ENCODE peak calls at places on chromosomes 6 and 20, in nine cellular contexts. One of them, this sample, is unnamed.
A peak's percentile ranks its signal among the peaks of the same experiment; 100 is the strongest.

GRCh38 chr20:61308171-61308795 is 56.2 kb downstream of the CDH4 start:
- DNase-seq in brain microvascular endothelial cell: no peak
- DNase-seq in fibroblast of lung: no peak
- DNase-seq in breast epithelium: no peak
- DNase-seq in left lung: no peak
- DNase-seq in endodermal cell: no peak
- DNase-seq in AG04450: no peak
- DNase-seq in A673: no peak
- DNase-seq in GM23338: no peak
- DNase-seq in this sample: no peak

GRCh38 chr6:111441678-111442243 is 41.3 kb downstream of the REV3L start:
- DNase-seq in GM23338: no peak
- DNase-seq in AG04450: no peak
- DNase-seq in left lung: no peak
- DNase-seq in endodermal cell: no peak
- DNase-seq in breast epithelium: no peak
- DNase-seq in fibroblast of lung: no peak
- DNase-seq in A673: no peak
- DNase-seq in brain microvascular endothelial cell: no peak
- DNase-seq in this sample: no peak

GRCh38 chr20:24935140-24935539 is 13.9 kb upstream of the CST7 start:
- DNase-seq in GM23338: no peak
- DNase-seq in endodermal cell: no peak
- DNase-seq in AG04450: no peak
- DNase-seq in left lung: no peak
- DNase-seq in breast epithelium: peak; percentile 13
- DNase-seq in brain microvascular endothelial cell: no peak
- DNase-seq in A673: no peak
- DNase-seq in fibroblast of lung: no peak
- DNase-seq in this sample: no peak

GRCh38 chr6:14584450-14584849 is 466.9 kb downstream of the CD83 start:
- DNase-seq in A673: no peak
- DNase-seq in fibroblast of lung: peak; percentile 15
- DNase-seq in AG04450: no peak
- DNase-seq in breast epithelium: no peak
- DNase-seq in brain microvascular endothelial cell: no peak
- DNase-seq in endodermal cell: no peak
- DNase-seq in left lung: no peak
- DNase-seq in GM23338: no peak
- DNase-seq in this sample: peak; percentile 39

GRCh38 chr20:20426472-20426907 is 58.6 kb downstream of the INSM1 start:
- DNase-seq in brain microvascular endothelial cell: no peak
- DNase-seq in breast epithelium: no peak
- DNase-seq in left lung: no peak
- DNase-seq in AG04450: no peak
- DNase-seq in fibroblast of lung: no peak
- DNase-seq in endodermal cell: no peak
- DNase-seq in A673: no peak
- DNase-seq in GM23338: no peak
- DNase-seq in this sample: no peak

GRCh38 chr20:59145926-59146800 is 17.5 kb upstream of the ZNF831 start:
- DNase-seq in endodermal cell: no peak
- DNase-seq in fibroblast of lung: no peak
- DNase-seq in left lung: no peak
- DNase-seq in brain microvascular endothelial cell: no peak
- DNase-seq in breast epithelium: peak; percentile 4
- DNase-seq in A673: no peak
- DNase-seq in GM23338: no peak
- DNase-seq in AG04450: no peak
- DNase-seq in this sample: no peak

GRCh38 chr6:55632953-55633352 is 54.0 kb upstream of the HMGCLL1 start:
- DNase-seq in A673: no peak
- DNase-seq in fibroblast of lung: peak; percentile 61
- DNase-seq in breast epithelium: no peak
- DNase-seq in brain microvascular endothelial cell: no peak
- DNase-seq in AG04450: no peak
- DNase-seq in GM23338: no peak
- DNase-seq in endodermal cell: no peak
- DNase-seq in left lung: no peak
- DNase-seq in this sample: peak; percentile 13

GRCh38 chr6:17601389-17601703 is 1.2 kb downstream of the FAM8A1 start:
- DNase-seq in brain microvascular endothelial cell: no peak
- DNase-seq in A673: peak; percentile 13
- DNase-seq in endodermal cell: no peak
- DNase-seq in left lung: no peak
- DNase-seq in fibroblast of lung: peak; percentile 5
- DNase-seq in AG04450: no peak
- DNase-seq in breast epithelium: no peak
- DNase-seq in GM23338: no peak
- DNase-seq in this sample: peak; percentile 11

GRCh38 chr6:84549912-84550311 is 214.5 kb downstream of the TBX18 start:
- DNase-seq in breast epithelium: no peak
- DNase-seq in endodermal cell: peak; percentile 80
- DNase-seq in brain microvascular endothelial cell: no peak
- DNase-seq in A673: no peak
- DNase-seq in AG04450: no peak
- DNase-seq in fibroblast of lung: no peak
- DNase-seq in GM23338: peak; percentile 57
- DNase-seq in left lung: no peak
- DNase-seq in this sample: peak; percentile 34

GRCh38 chr6:22737331-22737730 is 168.0 kb downstream of the HDGFL1 start:
- DNase-seq in AG04450: no peak
- DNase-seq in fibroblast of lung: peak; percentile 70
- DNase-seq in left lung: no peak
- DNase-seq in breast epithelium: peak; percentile 17
- DNase-seq in brain microvascular endothelial cell: peak; percentile 51
- DNase-seq in endodermal cell: peak; percentile 91
- DNase-seq in A673: peak; percentile 65
- DNase-seq in GM23338: peak; percentile 86
- DNase-seq in this sample: peak; percentile 83

GRCh38 chr20:37994512-37994911 is 38.7 kb downstream of the TTI1 start:
- DNase-seq in AG04450: peak; percentile 23
- DNase-seq in A673: no peak
- DNase-seq in brain microvascular endothelial cell: peak; percentile 50
- DNase-seq in GM23338: no peak
- DNase-seq in breast epithelium: no peak
- DNase-seq in fibroblast of lung: peak; percentile 60
- DNase-seq in left lung: no peak
- DNase-seq in endodermal cell: no peak
- DNase-seq in this sample: peak; percentile 92

GRCh38 chr6:37006793-37007339 is 1.4 kb downstream of the FGD2 start:
- DNase-seq in left lung: no peak
- DNase-seq in AG04450: no peak
- DNase-seq in breast epithelium: no peak
- DNase-seq in endodermal cell: peak; percentile 21
- DNase-seq in fibroblast of lung: no peak
- DNase-seq in A673: no peak
- DNase-seq in brain microvascular endothelial cell: no peak
- DNase-seq in GM23338: no peak
- DNase-seq in this sample: no peak

GRCh38 chr6:108806669-108807068 is 41.6 kb upstream of the ARMC2 start:
- DNase-seq in AG04450: no peak
- DNase-seq in brain microvascular endothelial cell: no peak
- DNase-seq in left lung: no peak
- DNase-seq in fibroblast of lung: no peak
- DNase-seq in GM23338: no peak
- DNase-seq in breast epithelium: no peak
- DNase-seq in A673: no peak
- DNase-seq in endodermal cell: no peak
- DNase-seq in this sample: no peak

GRCh38 chr6:32679501-32679900 is 13.0 kb upstream of the HLA-DQB1 start:
- DNase-seq in breast epithelium: no peak
- DNase-seq in left lung: no peak
- DNase-seq in A673: no peak
- DNase-seq in AG04450: no peak
- DNase-seq in brain microvascular endothelial cell: no peak
- DNase-seq in endodermal cell: no peak
- DNase-seq in fibroblast of lung: no peak
- DNase-seq in GM23338: no peak
- DNase-seq in this sample: no peak

GRCh38 chr6:112881027-112881426 is 533.9 kb downstream of the RFPL4B start:
- DNase-seq in brain microvascular endothelial cell: peak; percentile 72
- DNase-seq in fibroblast of lung: peak; percentile 48
- DNase-seq in breast epithelium: no peak
- DNase-seq in GM23338: no peak
- DNase-seq in left lung: no peak
- DNase-seq in endodermal cell: no peak
- DNase-seq in AG04450: peak; percentile 29
- DNase-seq in A673: no peak
- DNase-seq in this sample: peak; percentile 67

GRCh38 chr6:79188885-79189505 is 45.5 kb downstream of the HMGN3 start:
- DNase-seq in brain microvascular endothelial cell: no peak
- DNase-seq in endodermal cell: no peak
- DNase-seq in fibroblast of lung: no peak
- DNase-seq in GM23338: peak; percentile 29
- DNase-seq in AG04450: no peak
- DNase-seq in breast epithelium: peak; percentile 68
- DNase-seq in left lung: no peak
- DNase-seq in A673: no peak
- DNase-seq in this sample: no peak

GRCh38 chr20:54148947-54149764 is 24.6 kb downstream of the CYP24A1 start:
- DNase-seq in fibroblast of lung: no peak
- DNase-seq in left lung: no peak
- DNase-seq in GM23338: peak; percentile 31
- DNase-seq in endodermal cell: no peak
- DNase-seq in AG04450: no peak
- DNase-seq in A673: no peak
- DNase-seq in breast epithelium: peak; percentile 40
- DNase-seq in brain microvascular endothelial cell: no peak
- DNase-seq in this sample: no peak

GRCh38 chr6:169251371-169251802 is 2.3 kb downstream of the THBS2 start:
- DNase-seq in brain microvascular endothelial cell: no peak
- DNase-seq in left lung: no peak
- DNase-seq in A673: no peak
- DNase-seq in fibroblast of lung: peak; percentile 11
- DNase-seq in AG04450: no peak
- DNase-seq in GM23338: peak; percentile 66
- DNase-seq in breast epithelium: no peak
- DNase-seq in endodermal cell: peak; percentile 59
- DNase-seq in this sample: no peak

GRCh38 chr6:39792501-39793450 is 600 bp downstream of the DAAM2 start:
- DNase-seq in GM23338: peak; percentile 31
- DNase-seq in brain microvascular endothelial cell: no peak
- DNase-seq in A673: no peak
- DNase-seq in AG04450: no peak
- DNase-seq in fibroblast of lung: peak; percentile 24
- DNase-seq in endodermal cell: peak; percentile 55
- DNase-seq in breast epithelium: no peak
- DNase-seq in left lung: peak; percentile 77
- DNase-seq in this sample: no peak

GRCh38 chr6:39791311-39791710 is 865 bp upstream of the DAAM2 start:
- DNase-seq in endodermal cell: peak; percentile 61
- DNase-seq in GM23338: peak; percentile 47
- DNase-seq in breast epithelium: no peak
- DNase-seq in left lung: no peak
- DNase-seq in brain microvascular endothelial cell: no peak
- DNase-seq in fibroblast of lung: peak; percentile 35
- DNase-seq in A673: peak; percentile 7
- DNase-seq in AG04450: no peak
- DNase-seq in this sample: no peak

GRCh38 chr6:39790772-39791171 is 1.4 kb upstream of the DAAM2 start:
- DNase-seq in GM23338: no peak
- DNase-seq in endodermal cell: no peak
- DNase-seq in A673: no peak
- DNase-seq in brain microvascular endothelial cell: no peak
- DNase-seq in AG04450: no peak
- DNase-seq in left lung: no peak
- DNase-seq in fibroblast of lung: peak; percentile 59
- DNase-seq in breast epithelium: no peak
- DNase-seq in this sample: no peak

GRCh38 chr6:39793528-39793927 is 1.4 kb downstream of the DAAM2 start:
- DNase-seq in A673: no peak
- DNase-seq in AG04450: no peak
- DNase-seq in breast epithelium: no peak
- DNase-seq in endodermal cell: no peak
- DNase-seq in brain microvascular endothelial cell: no peak
- DNase-seq in fibroblast of lung: no peak
- DNase-seq in GM23338: no peak
- DNase-seq in left lung: no peak
- DNase-seq in this sample: no peak

GRCh38 chr6:39791850-39792500 is at the start of gene DAAM2:
- DNase-seq in GM23338: peak; percentile 66
- DNase-seq in AG04450: no peak
- DNase-seq in left lung: peak; percentile 91
- DNase-seq in breast epithelium: peak; percentile 32
- DNase-seq in brain microvascular endothelial cell: no peak
- DNase-seq in A673: peak; percentile 64
- DNase-seq in endodermal cell: peak; percentile 82
- DNase-seq in fibroblast of lung: peak; percentile 49
- DNase-seq in this sample: peak; percentile 43
- TF ChIP-seq CTCF in GM23338: peak; percentile 45
- TF ChIP-seq CTCF in AG04450: peak; percentile 18
- TF ChIP-seq CTCF in left lung: no peak
- TF ChIP-seq CTCF in breast epithelium: no peak
- TF ChIP-seq CTCF in brain microvascular endothelial cell: peak; percentile 39
- TF ChIP-seq CTCF in A673: peak; percentile 43
- TF ChIP-seq CTCF in endodermal cell: no peak
- TF ChIP-seq CTCF in fibroblast of lung: peak; percentile 19
- TF ChIP-seq CTCF in this sample: peak; percentile 43

GRCh38 chr6:48249071-48249470 is 138.1 kb upstream of the PTCHD4 start:
- DNase-seq in GM23338: no peak
- DNase-seq in left lung: no peak
- DNase-seq in A673: no peak
- DNase-seq in endodermal cell: no peak
- DNase-seq in fibroblast of lung: no peak
- DNase-seq in AG04450: no peak
- DNase-seq in brain microvascular endothelial cell: no peak
- DNase-seq in breast epithelium: no peak
- DNase-seq in this sample: no peak
- H3K4me3 ChIP-seq in GM23338: no peak overlapping the region
- H3K4me3 ChIP-seq in left lung: no peak overlapping the region
- H3K4me3 ChIP-seq in A673: no peak overlapping the region
- H3K4me3 ChIP-seq in endodermal cell: no peak overlapping the region
- H3K4me3 ChIP-seq in fibroblast of lung: no peak overlapping the region
- H3K4me3 ChIP-seq in AG04450: no peak overlapping the region
- H3K4me3 ChIP-seq in brain microvascular endothelial cell: no peak overlapping the region
- H3K4me3 ChIP-seq in breast epithelium: no peak overlapping the region
- H3K4me3 ChIP-seq in this sample: no peak overlapping the region

GRCh38 chr6:135383766-135384165 is 113.8 kb downstream of the AHI1 start:
- DNase-seq in A673: no peak
- DNase-seq in left lung: no peak
- DNase-seq in brain microvascular endothelial cell: no peak
- DNase-seq in AG04450: no peak
- DNase-seq in GM23338: peak; percentile 35
- DNase-seq in breast epithelium: no peak
- DNase-seq in fibroblast of lung: no peak
- DNase-seq in endodermal cell: no peak
- DNase-seq in this sample: no peak
- TF ChIP-seq CTCF in A673: no peak
- TF ChIP-seq CTCF in left lung: no peak
- TF ChIP-seq CTCF in brain microvascular endothelial cell: no peak
- TF ChIP-seq CTCF in AG04450: no peak
- TF ChIP-seq CTCF in GM23338: no peak
- TF ChIP-seq CTCF in breast epithelium: no peak
- TF ChIP-seq CTCF in fibroblast of lung: no peak
- TF ChIP-seq CTCF in endodermal cell: peak; percentile 69
- TF ChIP-seq CTCF in this sample: no peak

DNA sequence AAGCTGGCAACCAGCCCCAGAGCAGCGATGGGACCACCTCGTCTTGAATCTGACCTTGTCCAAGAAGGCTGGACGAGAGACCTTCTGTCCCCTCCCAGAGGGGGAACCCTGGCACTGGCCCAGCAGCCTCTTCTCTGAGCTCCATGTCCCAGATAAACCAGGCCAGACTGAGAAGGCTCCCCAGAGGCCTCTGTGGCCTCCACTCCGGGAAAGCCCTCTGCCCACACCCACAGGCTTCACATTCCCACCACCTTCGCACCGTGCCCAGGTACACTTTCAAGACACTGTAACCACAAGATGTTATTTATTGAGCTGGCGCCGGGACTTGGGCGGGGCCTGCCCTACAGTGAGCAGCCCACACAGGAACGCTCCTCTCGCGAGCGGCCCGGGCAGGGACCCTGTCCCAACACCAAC is 33.2 kb downstream of the ADA start:
- DNase-seq in brain microvascular endothelial cell: no peak
- DNase-seq in AG04450: no peak
- DNase-seq in endodermal cell: no peak
- DNase-seq in A673: no peak
- DNase-seq in breast epithelium: no peak
- DNase-seq in GM23338: no peak
- DNase-seq in left lung: no peak
- DNase-seq in fibroblast of lung: no peak
- DNase-seq in this sample: no peak
- H3K4me3 ChIP-seq in brain microvascular endothelial cell: no peak overlapping the region
- H3K4me3 ChIP-seq in AG04450: no peak overlapping the region
- H3K4me3 ChIP-seq in endodermal cell: no peak overlapping the region
- H3K4me3 ChIP-seq in A673: no peak overlapping the region
- H3K4me3 ChIP-seq in breast epithelium: no peak overlapping the region
- H3K4me3 ChIP-seq in GM23338: no peak overlapping the region
- H3K4me3 ChIP-seq in left lung: no peak overlapping the region
- H3K4me3 ChIP-seq in fibroblast of lung: no peak overlapping the region
- H3K4me3 ChIP-seq in this sample: no peak overlapping the region

This sample was measured in choroid plexus epithelial cell.